ENCODE peak calls at places on chromosomes 13 and 19, in six cellular contexts. One of them, this sample, is unnamed.

GRCh38 chr19:58009666-58010301 is 7.2 kb upstream of the ZNF606 start:
- DNase-seq in IMR-90: peak; percentile 63
- DNase-seq in pancreas: peak; percentile 84
- DNase-seq in uterus: peak; percentile 83
- DNase-seq in GM23248: peak; percentile 89
- DNase-seq in testis: peak; percentile 93
- DNase-seq in this sample: peak; percentile 89

GRCh38 chr19:55368701-55369563 is 1.3 kb downstream of the IL11 start:
- DNase-seq in IMR-90: peak; percentile 49
- DNase-seq in pancreas: no peak
- DNase-seq in uterus: no peak
- DNase-seq in GM23248: peak; percentile 93
- DNase-seq in testis: no peak
- DNase-seq in this sample: no peak

GRCh38 chr13:21175656-21176194 is 627 bp downstream of the SKA3 start:
- DNase-seq in IMR-90: peak; percentile 28
- DNase-seq in pancreas: no peak
- DNase-seq in uterus: no peak
- DNase-seq in GM23248: peak; percentile 53
- DNase-seq in testis: no peak
- DNase-seq in this sample: no peak

GRCh38 chr19:51253088-51253806 is 2.4 kb downstream of the SIGLECL1 start:
- DNase-seq in IMR-90: no peak
- DNase-seq in pancreas: no peak
- DNase-seq in uterus: no peak
- DNase-seq in GM23248: no peak
- DNase-seq in testis: no peak
- DNase-seq in this sample: no peak

GRCh38 chr13:111480976-111481375 is 160.5 kb downstream of the TEX29 start:
- DNase-seq in IMR-90: no peak
- DNase-seq in pancreas: no peak
- DNase-seq in uterus: no peak
- DNase-seq in GM23248: no peak
- DNase-seq in testis: no peak
- DNase-seq in this sample: no peak

GRCh38 chr13:104769520-104769919 is 1703.3 kb upstream of the SLC10A2 start:
- DNase-seq in IMR-90: no peak
- DNase-seq in pancreas: no peak
- DNase-seq in uterus: no peak
- DNase-seq in GM23248: no peak
- DNase-seq in testis: no peak
- DNase-seq in this sample: no peak

GRCh38 chr19:54518844-54519243 is 16.2 kb downstream of the LAIR2 start:
- DNase-seq in IMR-90: no peak
- DNase-seq in pancreas: no peak
- DNase-seq in uterus: peak; percentile 20
- DNase-seq in GM23248: no peak
- DNase-seq in testis: no peak
- DNase-seq in this sample: no peak

GRCh38 chr13:37929308-37929707 is 59.7 kb upstream of the TRPC4 start:
- DNase-seq in IMR-90: no peak
- DNase-seq in pancreas: no peak
- DNase-seq in uterus: no peak
- DNase-seq in GM23248: no peak
- DNase-seq in testis: no peak
- DNase-seq in this sample: no peak

GRCh38 chr19:16203256-16204004 is 5.7 kb downstream of the AP1M1 start:
- DNase-seq in IMR-90: no peak
- DNase-seq in pancreas: no peak
- DNase-seq in uterus: no peak
- DNase-seq in GM23248: no peak
- DNase-seq in testis: no peak
- DNase-seq in this sample: no peak

GRCh38 chr13:50629497-50629896 is 214.0 kb downstream of the DLEU7 start:
- DNase-seq in IMR-90: no peak
- DNase-seq in pancreas: no peak
- DNase-seq in uterus: no peak
- DNase-seq in GM23248: no peak
- DNase-seq in testis: no peak
- DNase-seq in this sample: no peak

GRCh38 chr13:31223640-31224039 is 23.9 kb downstream of the B3GLCT start:
- DNase-seq in IMR-90: no peak
- DNase-seq in pancreas: no peak
- DNase-seq in uterus: no peak
- DNase-seq in GM23248: no peak
- DNase-seq in testis: no peak
- DNase-seq in this sample: no peak

GRCh38 chr19:18763674-18764590 is 27.2 kb downstream of the COMP start:
- DNase-seq in IMR-90: peak; percentile 27
- DNase-seq in pancreas: no peak
- DNase-seq in uterus: no peak
- DNase-seq in GM23248: peak; percentile 98
- DNase-seq in testis: no peak
- DNase-seq in this sample: no peak

GRCh38 chr19:18062043-18062442 is 24.7 kb downstream of the IL12RB1 start:
- DNase-seq in IMR-90: no peak
- DNase-seq in pancreas: no peak
- DNase-seq in uterus: no peak
- DNase-seq in GM23248: no peak
- DNase-seq in testis: no peak
- DNase-seq in this sample: no peak

GRCh38 chr19:40247735-40248262 is 21.3 kb upstream of the CCNP start:
- DNase-seq in IMR-90: no peak
- DNase-seq in pancreas: no peak
- DNase-seq in uterus: no peak
- DNase-seq in GM23248: no peak
- DNase-seq in testis: no peak
- DNase-seq in this sample: no peak
- H3K4me1 ChIP-seq in IMR-90: no peaks in the 10 kb centered on the region
- H3K4me1 ChIP-seq in pancreas: peaks cover 6% of the 10 kb centered on the region
- H3K4me1 ChIP-seq in uterus: no peaks in the 10 kb centered on the region
- H3K4me1 ChIP-seq in GM23248: no peaks in the 10 kb centered on the region
- H3K4me1 ChIP-seq in testis: peaks cover 19% of the 10 kb centered on the region
- H3K4me1 ChIP-seq in this sample: peaks cover 18% of the 10 kb centered on the region

GRCh38 chr19:42284066-42284501 is 15.0 kb downstream of the CIC start:
- DNase-seq in IMR-90: peak; percentile 71
- DNase-seq in pancreas: peak; percentile 92
- DNase-seq in uterus: peak; percentile 77
- DNase-seq in GM23248: peak; percentile 90
- DNase-seq in testis: peak; percentile 76
- DNase-seq in this sample: peak; percentile 94
- H3K4me1 ChIP-seq in IMR-90: peaks cover 45% of the 10 kb centered on the region
- H3K4me1 ChIP-seq in pancreas: peaks cover 16% of the 10 kb centered on the region
- H3K4me1 ChIP-seq in uterus: peaks cover 48% of the 10 kb centered on the region
- H3K4me1 ChIP-seq in GM23248: peaks cover 39% of the 10 kb centered on the region
- H3K4me1 ChIP-seq in testis: peaks cover 59% of the 10 kb centered on the region
- H3K4me1 ChIP-seq in this sample: peaks cover 61% of the 10 kb centered on the region

GRCh38 chr19:35645680-35646511 is 2.2 kb upstream of the COX6B1 start:
- DNase-seq in IMR-90: no peak
- DNase-seq in pancreas: no peak
- DNase-seq in uterus: no peak
- DNase-seq in GM23248: no peak
- DNase-seq in testis: no peak
- DNase-seq in this sample: no peak
- H3K4me1 ChIP-seq in IMR-90: peaks cover 11% of the 10 kb centered on the region
- H3K4me1 ChIP-seq in pancreas: peaks cover 3% of the 10 kb centered on the region
- H3K4me1 ChIP-seq in uterus: peaks cover 7% of the 10 kb centered on the region
- H3K4me1 ChIP-seq in GM23248: peaks cover 8% of the 10 kb centered on the region
- H3K4me1 ChIP-seq in testis: peaks cover 8% of the 10 kb centered on the region
- H3K4me1 ChIP-seq in this sample: peaks cover 63% of the 10 kb centered on the region

GRCh38 chr13:33682020-33682564 is 135.9 kb upstream of the RFC3 start:
- DNase-seq in IMR-90: no peak
- DNase-seq in pancreas: no peak
- DNase-seq in uterus: no peak
- DNase-seq in GM23248: no peak
- DNase-seq in testis: no peak
- DNase-seq in this sample: no peak

GRCh38 chr13:33678084-33678483 is 139.9 kb upstream of the RFC3 start:
- DNase-seq in IMR-90: no peak
- DNase-seq in pancreas: no peak
- DNase-seq in uterus: no peak
- DNase-seq in GM23248: no peak
- DNase-seq in testis: no peak
- DNase-seq in this sample: no peak

GRCh38 chr13:33677215-33677614 is 140.7 kb upstream of the RFC3 start:
- DNase-seq in IMR-90: no peak
- DNase-seq in pancreas: no peak
- DNase-seq in uterus: no peak
- DNase-seq in GM23248: no peak
- DNase-seq in testis: no peak
- DNase-seq in this sample: no peak

GRCh38 chr13:33678906-33679657 is 138.9 kb upstream of the RFC3 start:
- DNase-seq in IMR-90: peak; percentile 1
- DNase-seq in pancreas: peak; percentile 66
- DNase-seq in uterus: peak; percentile 39
- DNase-seq in GM23248: peak; percentile 79
- DNase-seq in testis: peak; percentile 60
- DNase-seq in this sample: peak; percentile 72

DNA sequence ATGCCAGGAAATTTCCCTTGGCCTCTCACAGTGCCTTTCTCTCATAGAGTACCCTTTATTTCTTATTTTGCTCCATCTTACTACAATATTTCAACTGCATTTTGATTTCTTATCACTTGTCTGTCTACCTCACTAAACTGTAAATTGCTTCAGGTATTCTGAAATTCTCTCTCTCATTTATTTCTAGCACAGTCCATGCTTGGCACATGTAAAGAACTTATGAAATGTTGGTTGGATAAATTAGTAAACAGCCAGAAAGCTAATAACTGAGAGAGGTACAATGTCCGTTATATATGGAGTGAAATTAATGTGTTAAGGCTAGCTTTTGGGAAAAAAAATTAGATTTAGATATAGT is 138.3 kb upstream of the RFC3 start:
- DNase-seq in IMR-90: no peak
- DNase-seq in pancreas: no peak
- DNase-seq in uterus: no peak
- DNase-seq in GM23248: no peak
- DNase-seq in testis: no peak
- DNase-seq in this sample: no peak
- H3K4me1 ChIP-seq in IMR-90: peaks cover 2% of the 10 kb centered on the region
- H3K4me1 ChIP-seq in pancreas: peaks cover 22% of the 10 kb centered on the region
- H3K4me1 ChIP-seq in uterus: no peaks in the 10 kb centered on the region
- H3K4me1 ChIP-seq in GM23248: peaks cover 16% of the 10 kb centered on the region
- H3K4me1 ChIP-seq in testis: peaks cover 5% of the 10 kb centered on the region
- H3K4me1 ChIP-seq in this sample: peaks cover 26% of the 10 kb centered on the region

GRCh38 chr19:1906985-1907562 is 1.9 kb downstream of the ADAT3 start:
- DNase-seq in IMR-90: no peak
- DNase-seq in pancreas: no peak
- DNase-seq in uterus: no peak
- DNase-seq in GM23248: no peak
- DNase-seq in testis: no peak
- DNase-seq in this sample: no peak
- H3K4me1 ChIP-seq in IMR-90: peaks cover 10% of the 10 kb centered on the region
- H3K4me1 ChIP-seq in pancreas: peaks cover 22% of the 10 kb centered on the region
- H3K4me1 ChIP-seq in uterus: peaks cover 7% of the 10 kb centered on the region
- H3K4me1 ChIP-seq in GM23248: peaks cover 6% of the 10 kb centered on the region
- H3K4me1 ChIP-seq in testis: peaks cover 20% of the 10 kb centered on the region
- H3K4me1 ChIP-seq in this sample: no peaks in the 10 kb centered on the region

This sample was measured in sigmoid colon.